ENCODE peak calls at places on chromosomes 16 and 17, in six cellular contexts. D, H, B, F, S and I are unnamed samples.

GRCh38 chr17:34300652-34301390 is 15.3 kb downstream of the CCL11 start:
- DNase-seq in S (peak), F (no peak), H (no peak), B (no peak), D (no peak), I (peak)

GRCh38 chr16:17723735-17724134 is 253.0 kb upstream of the XYLT1 start:
- DNase-seq in B (no peak), H (no peak), F (no peak), D (no peak), S (peak), I (no peak)

GRCh38 chr16:70661918-70662641 is 15.7 kb downstream of the IL34 start:
- DNase-seq in B (no peak), H (no peak), F (no peak), D (no peak), S (no peak), I (no peak)

GRCh38 chr17:82645516-82645915 is 2.7 kb downstream of the WDR45B start:
- DNase-seq in B (no peak), H (no peak), F (no peak), D (no peak), S (peak), I (no peak)

GRCh38 chr17:80584171-80584905 is 39.7 kb downstream of the RPTOR start:
- DNase-seq in F (no peak), H (no peak), S (peak), D (no peak), B (no peak), I (no peak)

GRCh38 chr17:15177343-15177742 is 87.8 kb downstream of the PMP22 start:
- DNase-seq in F (no peak), B (no peak), D (no peak), H (no peak), S (no peak), I (no peak)

GRCh38 chr17:1467898-1468492 is 12.0 kb upstream of the CRK start:
- DNase-seq in B (no peak), D (no peak), H (no peak), F (no peak), S (no peak), I (no peak)

GRCh38 chr17:59892251-59892848 is 393 bp downstream of the TUBD1 start:
- DNase-seq in S (no peak), D (no peak), H (no peak), F (peak), B (no peak), I (no peak)

GRCh38 chr16:7303677-7304200 is 28.9 kb upstream of the RBFOX1 start:
- DNase-seq in B (no peak), S (no peak), H (no peak), F (no peak), D (no peak), I (no peak)

GRCh38 chr16:71707199-71707598 is 17.3 kb downstream of the PHLPP2 start:
- DNase-seq in D (no peak), B (no peak), S (no peak), F (no peak), H (no peak), I (no peak)

GRCh38 chr16:12110361-12111107 is 134.0 kb downstream of the SNX29 start:
- DNase-seq in F (no peak), D (no peak), S (no peak), H (no peak), B (no peak), I (no peak)

GRCh38 chr16:11609474-11610120 is 22.9 kb upstream of the LITAF start:
- DNase-seq in S (no peak), B (no peak), H (no peak), D (no peak), F (no peak), I (no peak)

GRCh38 chr16:81713796-81714195 is 65.3 kb upstream of the PLCG2 start:
- DNase-seq in B (no peak), H (no peak), D (no peak), F (no peak), S (no peak), I (no peak)

GRCh38 chr16:81714593-81714992 is 64.5 kb upstream of the PLCG2 start:
- DNase-seq in F (no peak), S (no peak), H (no peak), D (no peak), B (no peak), I (no peak)

GRCh38 chr16:81717662-81718189 is 61.4 kb upstream of the PLCG2 start:
- DNase-seq in H (no peak), F (peak), S (no peak), D (no peak), B (no peak), I (no peak)

GRCh38 chr16:81716478-81717210 is 62.4 kb upstream of the PLCG2 start:
- DNase-seq in F (no peak), S (no peak), H (no peak), B (no peak), D (no peak), I (no peak)

GRCh38 chr16:81715358-81716196 is 63.5 kb upstream of the PLCG2 start:
- DNase-seq in B (peak), S (no peak), H (no peak), D (no peak), F (no peak), I (no peak)
- H3K4me3 ChIP-seq in B (peak), S (no peak), H (no peak), D (no peak), F (no peak), I (no peak)

DNA sequence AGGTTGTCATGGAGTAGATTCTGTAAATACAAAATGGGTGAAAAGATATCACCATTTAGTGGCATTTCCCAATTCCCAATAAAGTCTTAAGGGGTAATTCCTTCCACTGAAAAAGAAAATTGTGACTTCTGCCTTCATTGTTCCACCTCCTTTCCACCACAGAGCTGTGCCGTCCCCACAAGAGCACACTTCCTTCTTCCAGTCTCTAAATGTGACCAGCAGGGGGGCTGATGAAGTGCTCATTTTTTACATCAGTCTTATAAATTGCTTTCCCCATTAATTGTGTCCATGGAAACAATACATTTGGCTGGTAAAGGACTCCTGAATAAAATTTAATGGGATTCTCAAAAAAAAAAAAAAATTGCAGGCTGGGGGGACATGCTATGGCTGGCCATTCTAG is 260.8 kb upstream of the PSMD7 start:
- DNase-seq in H (no peak), B (no peak), F (peak), D (no peak), S (peak), I (peak)
- TF ChIP-seq CTCF in H (no peak), B (no peak), F (peak), D (no peak), S (peak), I (peak)

DNA sequence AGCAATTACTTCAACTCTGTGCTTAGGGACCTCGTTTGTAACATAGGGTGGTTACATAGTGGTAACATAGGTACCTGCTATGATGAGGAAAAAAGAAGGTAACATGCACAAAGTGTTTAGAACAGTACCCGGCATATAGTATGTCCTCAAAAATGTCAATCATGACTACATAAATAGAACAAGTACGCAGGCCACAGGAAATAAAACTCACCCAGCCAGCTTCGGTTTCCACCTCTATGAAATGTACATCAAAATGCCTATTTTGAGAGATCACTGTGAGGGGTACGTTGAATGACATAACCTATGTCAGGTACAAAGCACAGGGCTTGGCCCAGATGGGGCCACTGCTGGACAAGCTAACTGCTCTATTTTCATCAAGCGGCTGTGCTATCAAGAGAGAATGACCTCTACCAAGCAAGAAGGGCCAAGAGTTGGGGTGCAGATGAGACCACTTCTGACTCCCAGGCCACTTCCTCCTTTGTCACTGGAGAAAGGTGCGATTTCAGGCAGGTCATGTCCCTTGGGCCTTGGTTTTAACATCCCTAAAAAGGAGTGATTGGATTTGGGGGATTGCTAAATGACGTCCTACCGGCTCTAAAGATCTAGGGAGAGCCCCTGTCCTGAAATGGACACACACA is 45.4 kb downstream of the WSB1 start:
- DNase-seq in S (no peak), D (no peak), B (no peak), F (no peak), H (no peak), I (no peak)
- H3K4me3 ChIP-seq in S (no peak), D (no peak), B (no peak), F (no peak), H (no peak), I (no peak)

GRCh38 chr17:73605444-73605843 is 38.8 kb downstream of the SDK2 start:
- DNase-seq in B (no peak), H (no peak), S (no peak), F (no peak), D (no peak), I (no peak)

GRCh38 chr17:73609078-73609477 is 35.2 kb downstream of the SDK2 start:
- DNase-seq in H (no peak), S (no peak), B (no peak), F (no peak), D (no peak), I (no peak)

GRCh38 chr17:73600103-73600871 is 44.0 kb downstream of the SDK2 start:
- DNase-seq in S (no peak), H (no peak), D (no peak), B (no peak), F (no peak), I (peak)

GRCh38 chr17:73604046-73604445 is 40.2 kb downstream of the SDK2 start:
- DNase-seq in D (no peak), B (no peak), S (no peak), F (no peak), H (no peak), I (no peak)

GRCh38 chr17:73604476-73604875 is 39.8 kb downstream of the SDK2 start:
- DNase-seq in S (no peak), B (no peak), H (no peak), D (no peak), F (no peak), I (no peak)
- TF ChIP-seq CTCF in S (no peak), B (no peak), H (no peak), D (no peak), F (no peak), I (no peak)

GRCh38 chr17:10197362-10197720 is 1.1 kb downstream of the GAS7 start:
- DNase-seq in B (no peak), S (no peak), F (no peak), D (peak), H (no peak), I (no peak)

GRCh38 chr17:10200016-10200415 is 1.6 kb upstream of the GAS7 start:
- DNase-seq in F (no peak), S (no peak), H (no peak), D (no peak), B (no peak), I (no peak)

GRCh38 chr17:10196936-10197335 is 1.5 kb downstream of the GAS7 start:
- DNase-seq in S (no peak), H (no peak), D (no peak), B (no peak), F (no peak), I (no peak)

GRCh38 chr17:10197721-10198508 is 491 bp downstream of the GAS7 start:
- DNase-seq in B (peak), F (no peak), D (no peak), H (no peak), S (no peak), I (no peak)

GRCh38 chr17:10198509-10199249 is at the start of gene GAS7:
- DNase-seq in F (no peak), S (peak), H (no peak), D (peak), B (peak), I (no peak)
- H3K4me3 ChIP-seq in F (peak), S (peak), H (peak), D (peak), B (peak), I (peak)

GRCh38 chr16:47049901-47050583 is 76.6 kb upstream of the DNAJA2 start:
- DNase-seq in S (no peak), D (no peak), B (no peak), H (no peak), F (no peak), I (no peak)
- TF ChIP-seq CTCF in S (no peak), D (no peak), B (no peak), H (no peak), F (no peak), I (no peak)

GRCh38 chr16:68736561-68736960 is 531 bp upstream of the CDH1 start:
- DNase-seq in D (no peak), H (no peak), B (no peak), S (no peak), F (no peak), I (no peak)

GRCh38 chr16:68737730-68738590 is 868 bp downstream of the CDH1 start:
- DNase-seq in D (no peak), F (peak), B (no peak), H (peak), S (no peak), I (no peak)

GRCh38 chr16:68734782-68735181 is 2.3 kb upstream of the CDH1 start:
- DNase-seq in S (no peak), H (no peak), F (no peak), D (no peak), B (no peak), I (no peak)

GRCh38 chr16:68739964-68740627 is 3.0 kb downstream of the CDH1 start:
- DNase-seq in D (no peak), S (no peak), F (peak), H (no peak), B (no peak), I (no peak)

GRCh38 chr16:68737046-68737729 is at the start of gene CDH1:
- DNase-seq in H (peak), D (no peak), B (peak), F (no peak), S (no peak), I (no peak)
- H3K4me3 ChIP-seq in H (peak), D (no peak), B (no peak), F (peak), S (no peak), I (no peak)

GRCh38 chr16:85612801-85613608 is at the start of gene GSE1:
- DNase-seq in S (peak), H (peak), D (peak), B (peak), F (peak), I (peak)
- TF ChIP-seq CTCF in S (no peak), H (no peak), D (no peak), B (no peak), F (no peak), I (no peak)

GRCh38 chr16:85912271-85912974 is 13.5 kb downstream of the IRF8 start:
- DNase-seq in D (no peak), H (no peak), F (no peak), B (no peak), S (peak), I (peak)
- H3K4me3 ChIP-seq in D (no peak), H (no peak), F (no peak), B (no peak), S (no peak), I (no peak)

GRCh38 chr16:89341697-89342694 is 124.5 kb downstream of the ZNF778 start:
- DNase-seq in B (peak), S (no peak), D (no peak), F (peak), H (no peak), I (no peak)
- TF ChIP-seq CTCF in B (no peak), S (no peak), D (no peak), F (no peak), H (no peak), I (no peak)